ENCODE peak calls at places on chromosome 1, in ten cellular contexts. One of them, this sample, is unnamed.

GRCh38 chr1:25959626-25960025 is 38.2 kb downstream of the PAFAH2 start:
- DNase-seq in keratinocyte: no peak
- DNase-seq in astrocyte: no peak
- DNase-seq in IMR-90: peak; percentile 60
- DNase-seq in A549: no peak
- DNase-seq in fibroblast of lung: peak; percentile 74
- DNase-seq in K562: no peak
- DNase-seq in PC-3: no peak
- DNase-seq in GM12878: no peak
- DNase-seq in neural progenitor cell: no peak
- DNase-seq in this sample: no peak

GRCh38 chr1:240693036-240693435 is 81.1 kb upstream of the GREM2 start:
- DNase-seq in keratinocyte: no peak
- DNase-seq in astrocyte: no peak
- DNase-seq in IMR-90: no peak
- DNase-seq in A549: no peak
- DNase-seq in fibroblast of lung: no peak
- DNase-seq in K562: no peak
- DNase-seq in PC-3: no peak
- DNase-seq in GM12878: no peak
- DNase-seq in neural progenitor cell: no peak
- DNase-seq in this sample: no peak

GRCh38 chr1:1730870-1731269 is 6.7 kb upstream of the CDK11A start:
- DNase-seq in keratinocyte: no peak
- DNase-seq in astrocyte: no peak
- DNase-seq in IMR-90: no peak
- DNase-seq in A549: no peak
- DNase-seq in fibroblast of lung: no peak
- DNase-seq in K562: no peak
- DNase-seq in PC-3: no peak
- DNase-seq in GM12878: no peak
- DNase-seq in neural progenitor cell: no peak
- DNase-seq in this sample: no peak

GRCh38 chr1:89622895-89623294 is 10.0 kb upstream of the LRRC8C start:
- DNase-seq in keratinocyte: no peak
- DNase-seq in astrocyte: no peak
- DNase-seq in IMR-90: peak; percentile 38
- DNase-seq in A549: no peak
- DNase-seq in fibroblast of lung: peak; percentile 58
- DNase-seq in K562: no peak
- DNase-seq in PC-3: no peak
- DNase-seq in GM12878: no peak
- DNase-seq in neural progenitor cell: no peak
- DNase-seq in this sample: no peak

GRCh38 chr1:26360051-26360806 is 6.3 kb upstream of the CRYBG2 start:
- DNase-seq in keratinocyte: no peak
- DNase-seq in astrocyte: no peak
- DNase-seq in IMR-90: no peak
- DNase-seq in A549: no peak
- DNase-seq in fibroblast of lung: no peak
- DNase-seq in K562: no peak
- DNase-seq in PC-3: no peak
- DNase-seq in GM12878: no peak
- DNase-seq in neural progenitor cell: peak; percentile 74
- DNase-seq in this sample: no peak

GRCh38 chr1:230701434-230701833 is 12.5 kb downstream of the AGT start:
- DNase-seq in keratinocyte: no peak
- DNase-seq in astrocyte: peak; percentile 22
- DNase-seq in IMR-90: no peak
- DNase-seq in A549: no peak
- DNase-seq in fibroblast of lung: no peak
- DNase-seq in K562: no peak
- DNase-seq in PC-3: no peak
- DNase-seq in GM12878: no peak
- DNase-seq in neural progenitor cell: no peak
- DNase-seq in this sample: no peak

GRCh38 chr1:81458186-81458585 is 342.5 kb upstream of the ADGRL2 start:
- DNase-seq in keratinocyte: no peak
- DNase-seq in astrocyte: no peak
- DNase-seq in IMR-90: no peak
- DNase-seq in A549: no peak
- DNase-seq in fibroblast of lung: no peak
- DNase-seq in K562: no peak
- DNase-seq in PC-3: no peak
- DNase-seq in GM12878: no peak
- DNase-seq in neural progenitor cell: no peak
- DNase-seq in this sample: no peak

GRCh38 chr1:46087891-46088290 is 44.5 kb downstream of the PIK3R3 start:
- DNase-seq in keratinocyte: no peak
- DNase-seq in astrocyte: no peak
- DNase-seq in IMR-90: peak; percentile 68
- DNase-seq in A549: no peak
- DNase-seq in fibroblast of lung: peak; percentile 52
- DNase-seq in K562: no peak
- DNase-seq in PC-3: no peak
- DNase-seq in GM12878: no peak
- DNase-seq in neural progenitor cell: no peak
- DNase-seq in this sample: no peak

GRCh38 chr1:913491-914252 is 10.1 kb upstream of the SAMD11 start:
- DNase-seq in keratinocyte: no peak
- DNase-seq in astrocyte: no peak
- DNase-seq in IMR-90: no peak
- DNase-seq in A549: no peak
- DNase-seq in fibroblast of lung: no peak
- DNase-seq in K562: no peak
- DNase-seq in PC-3: no peak
- DNase-seq in GM12878: no peak
- DNase-seq in neural progenitor cell: no peak
- DNase-seq in this sample: no peak

GRCh38 chr1:36792292-36792691 is 242.0 kb downstream of the GRIK3 start:
- DNase-seq in keratinocyte: no peak
- DNase-seq in astrocyte: no peak
- DNase-seq in IMR-90: no peak
- DNase-seq in A549: no peak
- DNase-seq in fibroblast of lung: no peak
- DNase-seq in K562: no peak
- DNase-seq in PC-3: no peak
- DNase-seq in GM12878: no peak
- DNase-seq in neural progenitor cell: no peak
- DNase-seq in this sample: no peak

GRCh38 chr1:2644591-2645101 is 11.8 kb upstream of the MMEL1 start:
- DNase-seq in keratinocyte: no peak
- DNase-seq in astrocyte: no peak
- DNase-seq in IMR-90: no peak
- DNase-seq in A549: no peak
- DNase-seq in fibroblast of lung: no peak
- DNase-seq in K562: no peak
- DNase-seq in PC-3: no peak
- DNase-seq in GM12878: no peak
- DNase-seq in neural progenitor cell: no peak
- DNase-seq in this sample: no peak

GRCh38 chr1:150536836-150537731 is 12.1 kb upstream of the ADAMTSL4 start:
- DNase-seq in keratinocyte: no peak
- DNase-seq in astrocyte: no peak
- DNase-seq in IMR-90: no peak
- DNase-seq in A549: no peak
- DNase-seq in fibroblast of lung: no peak
- DNase-seq in K562: no peak
- DNase-seq in PC-3: no peak
- DNase-seq in GM12878: no peak
- DNase-seq in neural progenitor cell: no peak
- DNase-seq in this sample: no peak

GRCh38 chr1:150532860-150533259 is 16.3 kb upstream of the ADAMTSL4 start:
- DNase-seq in keratinocyte: no peak
- DNase-seq in astrocyte: peak; percentile 31
- DNase-seq in IMR-90: no peak
- DNase-seq in A549: no peak
- DNase-seq in fibroblast of lung: no peak
- DNase-seq in K562: no peak
- DNase-seq in PC-3: no peak
- DNase-seq in GM12878: no peak
- DNase-seq in neural progenitor cell: no peak
- DNase-seq in this sample: no peak

GRCh38 chr1:150537732-150538684 is 11.2 kb upstream of the ADAMTSL4 start:
- DNase-seq in keratinocyte: no peak
- DNase-seq in astrocyte: peak; percentile 83
- DNase-seq in IMR-90: peak; percentile 87
- DNase-seq in A549: no peak
- DNase-seq in fibroblast of lung: no peak
- DNase-seq in K562: no peak
- DNase-seq in PC-3: no peak
- DNase-seq in GM12878: no peak
- DNase-seq in neural progenitor cell: peak; percentile 39
- DNase-seq in this sample: peak; percentile 74

GRCh38 chr1:150534002-150534401 is 15.2 kb upstream of the ADAMTSL4 start:
- DNase-seq in keratinocyte: no peak
- DNase-seq in astrocyte: no peak
- DNase-seq in IMR-90: no peak
- DNase-seq in A549: no peak
- DNase-seq in fibroblast of lung: no peak
- DNase-seq in K562: no peak
- DNase-seq in PC-3: no peak
- DNase-seq in GM12878: no peak
- DNase-seq in neural progenitor cell: no peak
- DNase-seq in this sample: no peak

GRCh38 chr1:150535511-150536281 is 13.5 kb upstream of the ADAMTSL4 start:
- DNase-seq in keratinocyte: no peak
- DNase-seq in astrocyte: peak; percentile 89
- DNase-seq in IMR-90: peak; percentile 60
- DNase-seq in A549: no peak
- DNase-seq in fibroblast of lung: no peak
- DNase-seq in K562: no peak
- DNase-seq in PC-3: no peak
- DNase-seq in GM12878: no peak
- DNase-seq in neural progenitor cell: peak; percentile 11
- DNase-seq in this sample: no peak
- H3K27ac ChIP-seq in keratinocyte: no peak overlapping the region
- H3K27ac ChIP-seq in astrocyte: peak overlapping the region; percentile 13
- H3K27ac ChIP-seq in IMR-90: peak overlapping the region; percentile 38
- H3K27ac ChIP-seq in A549: no peak overlapping the region
- H3K27ac ChIP-seq in fibroblast of lung: no peak overlapping the region
- H3K27ac ChIP-seq in K562: no peak overlapping the region
- H3K27ac ChIP-seq in PC-3: no peak overlapping the region
- H3K27ac ChIP-seq in GM12878: no peak overlapping the region
- H3K27ac ChIP-seq in neural progenitor cell: no peak overlapping the region
- H3K27ac ChIP-seq in this sample: no peak overlapping the region

DNA sequence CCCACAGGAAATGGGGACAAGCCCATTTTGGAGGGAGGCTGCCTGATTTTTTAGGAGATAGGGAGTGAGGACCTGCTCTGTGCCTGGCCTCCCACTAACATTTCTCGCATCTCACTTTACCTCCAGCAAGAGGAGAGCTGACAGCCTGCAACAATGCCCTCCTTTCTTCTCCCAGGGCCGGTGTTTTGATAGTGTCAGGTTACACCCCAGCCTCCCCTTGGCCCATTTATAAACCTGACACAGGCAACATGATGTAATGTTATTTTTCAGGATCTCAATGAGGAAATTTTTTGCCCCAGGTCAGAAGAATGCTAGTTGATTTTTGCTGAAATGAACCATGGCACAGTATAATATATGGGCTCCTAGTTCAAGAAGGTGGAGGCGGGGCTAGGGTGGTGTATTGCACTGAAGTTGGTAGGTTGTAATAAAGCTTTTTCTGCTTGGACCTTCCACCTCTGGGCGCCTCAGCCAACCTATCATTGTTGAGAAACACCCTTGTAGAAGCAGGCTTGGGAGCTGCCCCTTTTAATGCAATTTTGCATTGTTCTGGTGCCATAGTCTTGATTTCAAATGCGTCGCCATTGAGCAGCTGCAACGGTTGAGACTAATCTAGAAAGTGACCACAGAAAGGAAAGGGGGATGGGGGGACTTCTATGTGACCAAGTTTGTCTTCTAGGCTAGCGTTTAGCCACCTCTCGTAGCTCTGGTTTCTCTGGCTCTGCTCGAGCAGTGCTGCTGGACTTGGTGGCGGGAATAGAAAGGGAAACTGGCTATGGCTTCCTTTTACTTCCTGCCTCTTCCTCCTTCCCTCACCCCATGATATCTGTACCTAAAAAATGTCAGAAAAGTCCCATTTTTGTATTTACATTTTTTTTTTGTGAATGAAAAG is 53.0 kb downstream of the PBX1 start:
- DNase-seq in keratinocyte: no peak
- DNase-seq in astrocyte: peak; percentile 91
- DNase-seq in IMR-90: peak; percentile 86
- DNase-seq in A549: peak; percentile 29
- DNase-seq in fibroblast of lung: peak; percentile 72
- DNase-seq in K562: no peak
- DNase-seq in PC-3: peak; percentile 93
- DNase-seq in GM12878: no peak
- DNase-seq in neural progenitor cell: peak; percentile 69
- DNase-seq in this sample: peak; percentile 92
- H3K4me1 ChIP-seq in keratinocyte: peaks cover 27% of the 10 kb centered on the region
- H3K4me1 ChIP-seq in astrocyte: peaks cover 28% of the 10 kb centered on the region
- H3K4me1 ChIP-seq in IMR-90: peaks cover 20% of the 10 kb centered on the region
- H3K4me1 ChIP-seq in A549: peaks cover 66% of the 10 kb centered on the region
- H3K4me1 ChIP-seq in fibroblast of lung: peaks cover 9% of the 10 kb centered on the region
- H3K4me1 ChIP-seq in K562: no peaks in the 10 kb centered on the region
- H3K4me1 ChIP-seq in PC-3: peaks cover 25% of the 10 kb centered on the region
- H3K4me1 ChIP-seq in GM12878: no peaks in the 10 kb centered on the region
- H3K4me1 ChIP-seq in neural progenitor cell: peaks cover 75% of the 10 kb centered on the region
- H3K4me1 ChIP-seq in this sample: peaks cover 31% of the 10 kb centered on the region

GRCh38 chr1:28776341-28776740 is 35.6 kb upstream of the OPRD1 start:
- DNase-seq in keratinocyte: no peak
- DNase-seq in astrocyte: no peak
- DNase-seq in IMR-90: no peak
- DNase-seq in A549: no peak
- DNase-seq in fibroblast of lung: no peak
- DNase-seq in K562: no peak
- DNase-seq in PC-3: no peak
- DNase-seq in GM12878: no peak
- DNase-seq in neural progenitor cell: no peak
- DNase-seq in this sample: no peak
- H3K4me2 ChIP-seq in keratinocyte: no peak overlapping the region
- H3K4me2 ChIP-seq in astrocyte: no peak overlapping the region
- H3K4me2 ChIP-seq in IMR-90: no peak overlapping the region
- H3K4me2 ChIP-seq in A549: no peak overlapping the region
- H3K4me2 ChIP-seq in fibroblast of lung: no peak overlapping the region
- H3K4me2 ChIP-seq in K562: no peak overlapping the region
- H3K4me2 ChIP-seq in PC-3: no peak overlapping the region
- H3K4me2 ChIP-seq in GM12878: no peak overlapping the region
- H3K4me2 ChIP-seq in neural progenitor cell: no peak overlapping the region
- H3K4me2 ChIP-seq in this sample: no peak overlapping the region

DNA sequence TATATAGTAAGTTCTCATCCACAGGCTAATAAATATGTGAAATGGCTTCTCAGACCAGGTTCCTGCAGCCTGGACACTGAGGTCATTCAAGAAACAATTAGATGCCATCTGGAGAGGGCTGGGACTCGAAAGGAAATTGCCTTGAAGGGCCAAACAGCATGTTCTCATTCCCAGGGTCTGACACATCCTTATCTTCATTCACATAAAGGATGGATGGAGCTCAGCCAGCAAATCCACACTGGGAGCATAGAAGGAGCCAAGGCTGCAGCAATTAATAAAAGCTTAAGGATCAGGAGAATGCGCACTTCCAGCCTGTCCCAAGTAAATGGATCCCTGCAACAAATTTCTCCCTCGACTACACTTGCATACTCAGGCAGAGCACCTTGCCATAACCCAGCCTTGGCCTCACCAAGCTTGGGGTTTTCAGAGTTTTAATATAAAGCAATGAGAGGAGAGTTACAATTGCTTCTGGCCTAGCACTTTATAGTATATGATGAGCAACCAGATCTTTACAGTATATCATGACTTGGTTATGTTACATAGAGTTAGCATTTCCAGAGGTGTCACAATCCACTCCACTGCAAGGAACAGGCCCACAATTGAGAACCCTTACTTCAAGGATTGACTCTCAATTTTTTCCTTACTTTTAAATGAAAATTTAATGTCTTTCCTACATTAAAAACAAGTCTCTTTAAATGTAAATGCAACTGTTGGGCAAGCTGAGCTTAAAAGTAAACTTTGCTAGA is 55.9 kb downstream of the BCAR3 start:
- DNase-seq in keratinocyte: no peak
- DNase-seq in astrocyte: peak; percentile 97
- DNase-seq in IMR-90: peak; percentile 93
- DNase-seq in A549: no peak
- DNase-seq in fibroblast of lung: peak; percentile 89
- DNase-seq in K562: no peak
- DNase-seq in PC-3: peak; percentile 60
- DNase-seq in GM12878: no peak
- DNase-seq in neural progenitor cell: no peak
- DNase-seq in this sample: peak; percentile 37
- H3K27ac ChIP-seq in keratinocyte: peak overlapping the region; percentile 16
- H3K27ac ChIP-seq in astrocyte: peak overlapping the region; percentile 85
- H3K27ac ChIP-seq in IMR-90: no peak overlapping the region
- H3K27ac ChIP-seq in A549: peak overlapping the region; percentile 67
- H3K27ac ChIP-seq in fibroblast of lung: peak overlapping the region; percentile 2
- H3K27ac ChIP-seq in K562: no peak overlapping the region
- H3K27ac ChIP-seq in PC-3: peak overlapping the region; percentile 36
- H3K27ac ChIP-seq in GM12878: no peak overlapping the region
- H3K27ac ChIP-seq in neural progenitor cell: no peak overlapping the region
- H3K27ac ChIP-seq in this sample: no peak overlapping the region